ENCODE peak calls at places on chromosomes 7 and 10, in six cellular contexts. Y is K562, V is GM12891, J is HepG2, D is H1, S is GM12878. O is an unnamed sample.

GRCh38 chr7:45700556-45700955 is 126.4 kb downstream of the ADCY1 start:
- DNase-seq in Y (no peak), V (no peak), J (no peak), D (no peak), S (no peak), O (no peak)

GRCh38 chr10:84292502-84292901 is 35.9 kb upstream of the CCSER2 start:
- DNase-seq in Y (no peak), V (no peak), J (no peak), D (no peak), S (no peak), O (no peak)

GRCh38 chr7:135938563-135938962 is 38.6 kb downstream of the MTPN start:
- DNase-seq in Y (no peak), V (no peak), J (no peak), D (no peak), S (no peak), O (no peak)

GRCh38 chr7:81499262-81500116 is 270.4 kb downstream of the HGF start:
- DNase-seq in Y (peak; percentile 50), V (no peak), J (peak; percentile 63), D (no peak), S (peak; percentile 28), O (no peak)

GRCh38 chr7:15046851-15047250 is 144.3 kb upstream of the DGKB start:
- DNase-seq in Y (no peak), V (no peak), J (no peak), D (no peak), S (no peak), O (no peak)

GRCh38 chr7:23338439-23338838 is 39.3 kb downstream of the MALSU1 start:
- DNase-seq in Y (no peak), V (no peak), J (no peak), D (no peak), S (no peak), O (no peak)

GRCh38 chr10:3400368-3400767 is 227.8 kb upstream of the PITRM1 start:
- DNase-seq in Y (no peak), V (no peak), J (no peak), D (no peak), S (no peak), O (no peak)

GRCh38 chr10:80538481-80539185 is 931 bp downstream of the SH2D4B start:
- DNase-seq in Y (no peak), V (no peak), J (no peak), D (peak; percentile 30), S (no peak), O (no peak)

GRCh38 chr7:77352688-77353406 is 63.3 kb downstream of the GSAP start:
- DNase-seq in Y (no peak), V (no peak), J (no peak), D (no peak), S (no peak), O (no peak)

GRCh38 chr10:64041989-64042490 is 520.8 kb downstream of the REEP3 start:
- DNase-seq in Y (no peak), V (no peak), J (no peak), D (no peak), S (no peak), O (no peak)

GRCh38 chr10:19904202-19904661 is 88.0 kb downstream of the PLXDC2 start:
- DNase-seq in Y (no peak), V (no peak), J (no peak), D (no peak), S (peak; percentile 27), O (no peak)

DNA sequence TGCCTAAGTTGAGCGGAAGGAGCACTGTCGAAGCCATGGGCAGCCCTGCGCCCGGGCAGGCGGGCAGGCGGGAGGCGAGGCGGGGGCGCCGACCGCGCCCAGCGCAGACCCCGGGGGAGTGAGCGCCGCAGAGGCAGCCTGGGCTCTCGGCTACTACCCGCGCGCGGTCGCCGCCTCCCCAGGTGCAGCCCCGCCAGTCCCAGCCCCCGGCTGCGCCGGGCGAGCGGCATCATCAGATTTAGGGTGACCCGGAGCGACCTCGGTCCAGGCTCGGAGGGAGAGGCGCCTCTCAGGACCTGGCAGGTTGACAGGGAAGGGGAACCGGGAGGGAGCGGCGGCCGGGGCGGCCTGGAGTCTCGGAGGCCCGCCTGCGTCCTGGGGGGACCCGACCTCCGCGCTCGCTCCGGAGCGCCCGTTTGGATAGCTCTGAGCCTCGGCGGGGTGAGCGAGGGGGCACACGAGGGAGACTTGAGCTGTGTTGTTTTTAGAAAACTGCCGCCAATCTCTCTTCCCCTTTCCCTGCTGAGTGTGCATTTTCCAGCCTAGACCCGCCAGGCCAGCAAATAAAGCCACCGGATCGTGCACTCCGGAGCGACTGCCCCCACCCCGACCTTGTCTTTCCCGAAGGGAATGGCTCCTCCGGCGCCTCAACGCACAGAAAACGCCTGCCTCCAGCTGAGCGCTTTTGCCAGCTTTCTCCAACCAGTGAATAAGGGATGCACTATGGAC is 2.3 kb upstream of the NRP1 start:
- DNase-seq in Y (no peak), V (peak; percentile 9), J (no peak), D (peak; percentile 81), S (no peak), O (peak; percentile 13)
- TF ChIP-seq POLR2A in Y (no peak), V (no peak), J (no peak), D (no peak), S (no peak), O (no peak)

DNA sequence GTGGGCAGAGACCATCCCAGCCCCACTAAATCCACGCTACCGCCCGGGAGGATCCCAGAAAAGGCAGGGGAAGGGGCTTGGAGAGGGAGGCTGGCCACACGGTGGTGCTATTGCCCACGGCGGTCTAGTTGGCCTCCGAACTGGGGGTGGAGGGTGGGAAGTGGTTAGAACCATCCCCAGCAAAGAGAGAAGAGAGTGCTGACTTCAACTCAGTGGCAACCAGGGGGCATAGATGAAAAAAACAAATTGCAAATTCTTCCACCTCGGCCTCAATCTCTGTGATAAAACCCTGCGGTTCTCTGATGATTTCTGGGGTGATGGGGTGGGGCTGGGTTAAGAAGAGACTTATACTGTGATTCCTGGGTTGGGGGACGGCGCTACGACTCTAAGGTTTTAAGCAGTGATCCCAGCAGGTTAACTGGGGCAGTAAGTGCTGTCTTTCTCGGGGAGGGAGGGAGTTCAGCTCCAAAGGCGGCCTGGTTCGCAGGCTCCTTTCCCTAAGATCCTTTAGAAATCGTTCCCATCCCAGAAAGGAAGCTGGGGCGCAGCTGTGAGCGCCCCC is 154.5 kb upstream of the LYZL2 start:
- DNase-seq in Y (peak; percentile 65), V (peak; percentile 89), J (peak; percentile 22), D (peak; percentile 94), S (peak; percentile 60), O (peak; percentile 78)
- TF ChIP-seq POLR2AphosphoS5 in Y (no peak), V (no peak), J (no peak), D (no peak), S (no peak), O (peak; percentile 55)

GRCh38 chr7:20959281-20959680 is 172.6 kb upstream of the SP8 start:
- DNase-seq in Y (no peak), V (no peak), J (peak; percentile 58), D (no peak), S (no peak), O (no peak)

GRCh38 chr7:20952891-20953290 is 166.2 kb upstream of the SP8 start:
- DNase-seq in Y (no peak), V (no peak), J (no peak), D (no peak), S (no peak), O (no peak)

GRCh38 chr7:20958474-20958873 is 171.8 kb upstream of the SP8 start:
- DNase-seq in Y (no peak), V (no peak), J (no peak), D (no peak), S (no peak), O (no peak)

DNA sequence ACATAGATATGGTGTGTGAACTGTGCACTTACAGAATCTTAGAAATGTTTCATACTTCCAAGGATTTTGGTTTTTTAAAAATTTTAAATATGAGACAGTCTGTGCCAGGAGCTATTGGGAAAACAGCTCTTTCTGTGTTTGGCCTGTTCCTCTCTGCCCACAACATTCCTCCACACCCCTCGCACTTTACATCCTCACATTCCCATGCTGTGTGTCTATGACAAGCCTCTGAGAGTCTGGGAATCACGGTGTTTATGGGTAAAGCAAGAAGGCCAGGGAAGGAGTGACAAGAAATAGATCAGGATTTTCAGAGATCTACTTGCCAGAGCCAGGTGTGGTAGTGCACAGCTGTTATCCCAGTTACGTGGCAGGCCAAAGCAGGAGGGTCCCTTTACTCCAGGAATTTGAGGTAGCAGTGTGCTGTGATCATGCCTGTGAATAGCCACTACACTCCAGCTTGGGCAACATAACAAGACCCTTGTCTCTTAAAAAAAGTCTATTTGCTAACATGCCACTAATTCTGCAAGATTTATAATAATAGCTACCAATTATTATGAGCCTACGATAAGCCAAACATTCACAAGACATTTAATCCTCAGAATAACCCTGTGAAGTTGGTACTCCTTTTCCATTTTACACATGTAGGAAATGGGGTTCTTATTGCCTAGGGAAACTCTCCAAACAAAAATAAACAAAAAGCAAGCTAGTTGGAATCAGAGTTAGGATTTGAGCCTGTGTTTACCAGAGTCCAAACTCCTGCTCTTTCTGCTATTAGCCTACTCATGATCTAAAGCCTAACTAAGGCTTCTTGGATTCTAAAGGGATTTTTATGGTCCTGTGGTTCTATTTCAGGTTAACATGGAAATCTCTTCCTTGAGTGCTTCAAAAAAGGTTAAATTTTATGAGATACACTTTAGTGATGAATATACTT is 168.3 kb upstream of the SP8 start:
- DNase-seq in Y (no peak), V (no peak), J (no peak), D (no peak), S (no peak), O (no peak)
- TF ChIP-seq TAF1 in Y (no peak), V (no peak), J (no peak), D (no peak), S (no peak), O (no peak)

GRCh38 chr7:55043691-55044090 is 24.9 kb downstream of the EGFR start:
- DNase-seq in Y (no peak), V (no peak), J (no peak), D (no peak), S (no peak), O (no peak)

GRCh38 chr7:55046582-55047347 is 27.9 kb downstream of the EGFR start:
- DNase-seq in Y (no peak), V (no peak), J (no peak), D (no peak), S (no peak), O (no peak)

GRCh38 chr7:55044318-55044717 is 25.5 kb downstream of the EGFR start:
- DNase-seq in Y (no peak), V (no peak), J (no peak), D (no peak), S (no peak), O (no peak)

GRCh38 chr7:55048221-55048859 is 29.5 kb downstream of the EGFR start:
- DNase-seq in Y (no peak), V (no peak), J (peak; percentile 75), D (no peak), S (no peak), O (no peak)

GRCh38 chr7:55044791-55045190 is 26.0 kb downstream of the EGFR start:
- DNase-seq in Y (no peak), V (no peak), J (no peak), D (no peak), S (no peak), O (no peak)
- TF ChIP-seq POLR2A in Y (no peak), V (no peak), J (no peak), D (no peak), S (no peak), O (no peak)

DNA sequence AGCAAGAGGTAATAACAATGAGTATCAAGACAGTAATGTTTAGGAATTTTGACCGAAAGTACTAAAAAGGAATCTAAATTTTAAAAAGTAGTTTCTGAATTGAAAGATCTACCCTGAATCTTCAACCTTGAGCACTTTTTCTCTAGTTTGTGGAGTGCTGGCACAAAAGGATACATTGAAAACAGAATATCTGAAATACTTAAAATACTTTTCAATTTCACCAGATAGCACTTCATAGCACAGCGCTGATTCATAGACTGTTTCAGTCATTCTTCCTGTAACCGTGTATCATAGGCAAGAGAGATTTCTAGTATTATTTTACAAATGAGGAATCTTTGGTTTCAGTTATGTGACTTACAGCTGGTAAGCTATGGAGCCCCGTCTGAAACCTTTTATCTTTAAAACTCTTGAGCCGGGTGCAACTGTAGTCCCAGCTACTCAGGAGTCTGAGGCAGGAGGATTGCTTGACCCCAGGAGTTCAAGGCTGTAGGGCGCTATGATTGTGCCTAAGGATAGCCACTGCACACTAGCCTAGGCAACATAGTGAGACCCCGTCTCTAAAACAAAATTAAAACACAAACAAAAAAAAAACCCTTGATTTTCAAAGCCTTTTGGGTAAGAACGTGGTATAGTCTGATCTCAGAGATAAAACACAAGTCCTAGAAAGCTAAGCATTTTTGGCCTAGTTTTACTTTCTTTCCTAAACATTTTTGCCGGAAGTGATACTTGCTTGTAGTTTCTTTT is 35.1 kb downstream of the FHIP2A start:
- DNase-seq in Y (no peak), V (no peak), J (no peak), D (no peak), S (no peak), O (no peak)
- TF ChIP-seq POLR2AphosphoS5 in Y (no peak), V (no peak), J (no peak), D (no peak), S (no peak), O (no peak)

O was measured in GM12892.